ENCODE peak calls at places on chromosomes 6 and 20, in four cellular contexts. W, H, Z and M are unnamed samples.

GRCh38 chr20:47018381-47018780 is 123.7 kb downstream of the EYA2 start:
- DNase-seq in H (no peak), W (no peak), Z (no peak), M (no peak)

GRCh38 chr6:147067184-147067583 is 137.0 kb upstream of the STXBP5 start:
- DNase-seq in W (peak), Z (no peak), H (no peak), M (no peak)

GRCh38 chr6:159513914-159514313 is 179.1 kb downstream of the SOD2 start:
- DNase-seq in Z (no peak), W (no peak), H (no peak), M (no peak)

GRCh38 chr6:43859213-43859612 is 89.2 kb downstream of the VEGFA start:
- DNase-seq in Z (no peak), W (no peak), H (no peak), M (no peak)

GRCh38 chr6:53731906-53732636 is 62.7 kb upstream of the LRRC1 start:
- DNase-seq in H (no peak), W (no peak), Z (no peak), M (no peak)

GRCh38 chr6:36853325-36853724 is 14.1 kb upstream of the CPNE5 start:
- DNase-seq in Z (no peak), W (no peak), H (no peak), M (no peak)

GRCh38 chr20:45308078-45308778 is at the start of gene MATN4:
- DNase-seq in H (no peak), Z (no peak), W (no peak), M (no peak)

GRCh38 chr20:32128167-32128566 is 18.7 kb downstream of the TM9SF4 start:
- DNase-seq in Z (no peak), H (no peak), W (no peak), M (no peak)

GRCh38 chr6:4804095-4804494 is 27.9 kb downstream of the CDYL start:
- DNase-seq in H (peak), W (peak), Z (no peak), M (no peak)

GRCh38 chr6:107116328-107116892 is 1.1 kb upstream of the BEND3 start:
- DNase-seq in H (peak), W (no peak), Z (no peak), M (no peak)

GRCh38 chr6:53603381-53604121 is 58.6 kb upstream of the GCLC start:
- DNase-seq in Z (no peak), W (no peak), H (no peak), M (no peak)

GRCh38 chr20:5135363-5136012 is 8.7 kb downstream of the CDS2 start:
- DNase-seq in H (no peak), Z (peak), W (no peak), M (no peak)

GRCh38 chr6:159044899-159045727 is at the start of gene TAGAP:
- DNase-seq in H (no peak), Z (peak), W (no peak), M (no peak)

GRCh38 chr6:81380718-81381338 is 371.7 kb downstream of the TENT5A start:
- DNase-seq in H (no peak), W (peak), Z (no peak), M (no peak)

GRCh38 chr20:43043887-43044286 is 145.8 kb downstream of the PTPRT start:
- DNase-seq in H (no peak), W (no peak), Z (no peak), M (no peak)

GRCh38 chr20:47887064-47887463 is 101.8 kb upstream of the SULF2 start:
- DNase-seq in W (no peak), H (no peak), Z (no peak), M (no peak)

GRCh38 chr20:58629213-58629575 is 21.9 kb upstream of the STX16 start:
- DNase-seq in W (no peak), Z (no peak), H (no peak), M (no peak)

GRCh38 chr20:23265226-23265625 is 85.4 kb upstream of the NXT1 start:
- DNase-seq in H (no peak), Z (no peak), W (no peak), M (no peak)

GRCh38 chr6:111720931-111721496 is 115.3 kb upstream of the TRAF3IP2 start:
- DNase-seq in Z (no peak), H (no peak), W (no peak), M (no peak)
- TF ChIP-seq TARDBP in Z (no peak), H (no peak), W (no peak), M (no peak)

GRCh38 chr6:84569882-84570281 is 194.5 kb downstream of the TBX18 start:
- DNase-seq in W (no peak), H (no peak), Z (no peak), M (no peak)

GRCh38 chr6:84568971-84569370 is 195.4 kb downstream of the TBX18 start:
- DNase-seq in Z (no peak), H (peak), W (no peak), M (no peak)
- TF ChIP-seq TARDBP in Z (no peak), H (no peak), W (no peak), M (no peak)

GRCh38 chr20:51493346-51493791 is 49.1 kb downstream of the NFATC2 start:
- DNase-seq in H (peak), Z (no peak), W (no peak), M (no peak)
- TF ChIP-seq TARDBP in H (no peak), Z (no peak), W (no peak), M (no peak)

DNA sequence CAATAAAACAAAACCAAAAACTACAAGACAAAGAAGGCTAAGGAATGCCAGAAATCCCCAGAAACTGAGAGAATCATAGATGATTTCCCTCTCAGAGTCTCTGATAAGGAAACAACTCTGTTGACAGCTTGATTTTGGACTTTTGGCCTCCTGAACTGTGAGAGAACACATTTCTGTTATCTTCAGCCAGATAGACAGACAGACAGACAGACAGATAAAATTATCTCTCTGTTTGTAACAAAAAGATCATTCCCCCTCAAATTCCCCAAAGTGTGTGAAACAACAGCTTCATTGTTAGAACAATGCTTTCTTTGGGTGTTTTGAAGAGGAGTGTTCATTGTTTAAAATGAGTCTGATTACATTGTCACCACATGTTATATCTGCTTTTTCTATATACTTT is 148.2 kb downstream of the BCKDHB start:
- DNase-seq in H (peak), Z (no peak), W (peak), M (no peak)
- TF ChIP-seq TARDBP in H (no peak), Z (no peak), W (no peak), M (no peak)

GRCh38 chr6:27872634-27873028 is 39.6 kb downstream of the OR2B2 start:
- DNase-seq in Z (no peak), H (no peak), W (no peak), M (no peak)

GRCh38 chr6:27871919-27872633 is 40.1 kb downstream of the OR2B2 start:
- DNase-seq in Z (peak), W (no peak), H (no peak), M (no peak)

GRCh38 chr6:27870486-27870885 is 41.7 kb downstream of the OR2B2 start:
- DNase-seq in Z (no peak), H (no peak), W (no peak), M (no peak)

GRCh38 chr6:27867941-27868705 is 44.1 kb downstream of the OR2B2 start:
- DNase-seq in Z (no peak), H (no peak), W (no peak), M (no peak)

DNA sequence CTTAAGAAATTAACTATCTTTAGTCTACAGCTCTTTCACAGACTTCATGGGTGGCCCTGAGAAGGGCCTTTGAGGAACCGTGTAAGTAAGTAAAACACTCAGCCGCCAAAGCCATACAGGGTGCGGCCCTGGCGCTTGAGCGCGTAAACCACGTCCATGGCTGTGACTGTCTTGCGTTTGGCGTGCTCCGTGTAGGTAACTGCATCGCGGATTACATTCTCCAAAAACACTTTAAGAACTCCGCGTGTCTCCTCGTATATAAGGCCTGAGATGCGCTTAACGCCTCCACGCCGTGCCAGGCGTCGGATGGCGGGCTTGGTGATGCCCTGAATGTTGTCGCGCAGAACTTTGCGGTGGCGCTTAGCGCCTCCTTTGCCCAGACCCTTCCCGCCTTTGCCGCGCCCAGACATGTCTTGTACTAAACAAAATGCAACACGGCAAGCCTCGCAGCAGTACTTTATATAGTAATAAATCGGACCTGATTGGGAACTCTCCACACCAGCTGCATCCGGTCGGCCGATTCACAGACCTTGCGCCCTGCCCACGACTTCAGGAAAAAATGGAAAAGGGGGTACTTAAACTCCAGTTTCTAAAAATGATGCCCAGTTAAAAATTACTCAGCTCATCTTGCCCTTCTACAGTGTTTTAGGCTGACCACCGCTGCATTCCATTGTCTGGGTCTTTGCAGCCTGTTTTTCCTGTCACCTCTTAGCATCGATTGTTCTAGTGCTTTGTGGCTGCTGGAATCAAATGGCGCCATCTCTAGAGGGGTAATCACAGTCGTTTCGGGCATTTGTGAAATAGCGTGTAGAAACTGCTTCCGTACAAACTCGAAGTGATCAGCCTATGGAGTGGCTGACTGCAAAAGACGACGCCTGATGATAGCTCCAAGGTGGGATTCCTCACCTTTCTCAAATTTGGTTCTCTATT is 38.8 kb downstream of the OR2B2 start:
- DNase-seq in W (no peak), Z (peak), H (no peak), M (no peak)
- TF ChIP-seq TARDBP in W (no peak), Z (peak), H (no peak), M (no peak)

GRCh38 chr6:83824831-83825230 is 28.3 kb upstream of the RIPPLY2 start:
- DNase-seq in Z (no peak), W (no peak), H (no peak), M (no peak)
- TF ChIP-seq TARDBP in Z (no peak), W (no peak), H (no peak), M (no peak)

GRCh38 chr20:34458631-34459030 is 57.6 kb upstream of the DYNLRB1 start:
- DNase-seq in H (no peak), W (no peak), Z (no peak), M (no peak)
- TF ChIP-seq TARDBP in H (no peak), W (no peak), Z (no peak), M (no peak)

GRCh38 chr6:165661416-165662001 is 1.5 kb downstream of the PDE10A start:
- DNase-seq in H (no peak), Z (no peak), W (no peak), M (no peak)

GRCh38 chr6:165662671-165663282 is at the start of gene PDE10A:
- DNase-seq in Z (no peak), H (no peak), W (no peak), M (peak)

GRCh38 chr6:165659945-165660862 is 2.8 kb downstream of the PDE10A start:
- DNase-seq in W (no peak), Z (no peak), H (no peak), M (no peak)

GRCh38 chr6:165662041-165662491 is 975 bp downstream of the PDE10A start:
- DNase-seq in H (no peak), W (no peak), Z (no peak), M (peak)

DNA sequence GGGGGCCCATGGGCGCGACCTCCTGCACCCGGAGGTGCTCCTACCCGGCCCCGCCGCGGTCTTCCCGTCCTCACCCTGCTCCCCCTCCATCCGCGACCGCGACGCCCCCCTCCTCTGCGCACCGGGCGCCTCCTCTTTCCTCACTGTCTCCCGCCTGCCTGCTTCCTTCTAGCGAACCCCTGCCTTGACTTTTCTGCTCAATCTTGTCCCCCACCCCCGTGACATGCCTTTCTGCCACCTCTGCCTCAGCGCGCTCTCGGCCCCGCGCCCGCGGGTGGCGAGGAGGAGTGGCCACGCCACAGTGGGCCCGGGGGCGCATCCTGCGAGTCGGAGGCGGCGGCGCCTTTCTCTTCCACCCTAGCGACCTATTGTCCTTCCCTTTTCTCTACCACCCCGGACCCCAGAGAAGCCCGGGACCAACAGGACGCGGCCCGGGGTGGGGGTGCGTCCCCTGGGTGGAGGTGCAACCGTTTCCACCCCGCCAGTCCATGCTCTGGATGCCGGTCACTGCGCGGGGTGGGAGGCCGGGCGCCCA is 2.1 kb downstream of the PDE10A start:
- DNase-seq in Z (no peak), H (no peak), W (no peak), M (no peak)
- TF ChIP-seq TARDBP in Z (no peak), H (no peak), W (no peak), M (no peak)

GRCh38 chr6:41920921-41921711 is at the start of the genes BYSL and MED20:
- DNase-seq in Z (peak), W (peak), H (peak), M (peak)
- TF ChIP-seq TARDBP in Z (peak), W (peak), H (peak), M (no peak)